ENCODE peak calls at places on chromosomes 6 and 20, in nine cellular contexts. One of them, this sample, is unnamed.

GRCh38 chr6:37287519-37288157 is 29.7 kb upstream of the TMEM217 start:
- DNase-seq in left cardiac atrium: no peak
- DNase-seq in head of caudate nucleus: no peak
- DNase-seq in neural crest cell: no peak
- DNase-seq in AG09319: no peak
- DNase-seq in gastrocnemius medialis: no peak
- DNase-seq in H54: no peak
- DNase-seq in activated T-cell treated with anti-CD3 and anti-CD28 coated beads, Interleukin-2, amount 50 U/mL, for 1 hour: no peak
- DNase-seq in RWPE1: no peak
- DNase-seq in this sample: no peak

GRCh38 chr6:148441454-148441911 is 98.8 kb downstream of the SASH1 start:
- DNase-seq in left cardiac atrium: no peak
- DNase-seq in head of caudate nucleus: no peak
- DNase-seq in neural crest cell: no peak
- DNase-seq in AG09319: no peak
- DNase-seq in gastrocnemius medialis: no peak
- DNase-seq in H54: peak; percentile 28
- DNase-seq in activated T-cell treated with anti-CD3 and anti-CD28 coated beads, Interleukin-2, amount 50 U/mL, for 1 hour: no peak
- DNase-seq in RWPE1: peak; percentile 72
- DNase-seq in this sample: peak; percentile 19

GRCh38 chr6:111381126-111381525 is 101.9 kb downstream of the REV3L start:
- DNase-seq in left cardiac atrium: no peak
- DNase-seq in head of caudate nucleus: no peak
- DNase-seq in neural crest cell: no peak
- DNase-seq in AG09319: no peak
- DNase-seq in gastrocnemius medialis: no peak
- DNase-seq in H54: no peak
- DNase-seq in activated T-cell treated with anti-CD3 and anti-CD28 coated beads, Interleukin-2, amount 50 U/mL, for 1 hour: no peak
- DNase-seq in RWPE1: no peak
- DNase-seq in this sample: no peak

GRCh38 chr20:50655325-50655880 is 35.9 kb downstream of the RIPOR3 start:
- DNase-seq in left cardiac atrium: peak; percentile 74
- DNase-seq in head of caudate nucleus: no peak
- DNase-seq in neural crest cell: no peak
- DNase-seq in AG09319: peak; percentile 90
- DNase-seq in gastrocnemius medialis: peak; percentile 39
- DNase-seq in H54: no peak
- DNase-seq in activated T-cell treated with anti-CD3 and anti-CD28 coated beads, Interleukin-2, amount 50 U/mL, for 1 hour: no peak
- DNase-seq in RWPE1: no peak
- DNase-seq in this sample: no peak

GRCh38 chr6:101830501-101831031 is 437.1 kb downstream of the GRIK2 start:
- DNase-seq in left cardiac atrium: no peak
- DNase-seq in head of caudate nucleus: no peak
- DNase-seq in neural crest cell: no peak
- DNase-seq in AG09319: no peak
- DNase-seq in gastrocnemius medialis: no peak
- DNase-seq in H54: no peak
- DNase-seq in activated T-cell treated with anti-CD3 and anti-CD28 coated beads, Interleukin-2, amount 50 U/mL, for 1 hour: no peak
- DNase-seq in RWPE1: no peak
- DNase-seq in this sample: no peak

GRCh38 chr6:111338843-111339242 is 144.2 kb downstream of the REV3L start:
- DNase-seq in left cardiac atrium: no peak
- DNase-seq in head of caudate nucleus: no peak
- DNase-seq in neural crest cell: no peak
- DNase-seq in AG09319: no peak
- DNase-seq in gastrocnemius medialis: no peak
- DNase-seq in H54: no peak
- DNase-seq in activated T-cell treated with anti-CD3 and anti-CD28 coated beads, Interleukin-2, amount 50 U/mL, for 1 hour: no peak
- DNase-seq in RWPE1: no peak
- DNase-seq in this sample: no peak

GRCh38 chr20:33095249-33095648 is 15.8 kb downstream of the BPIFB4 start:
- DNase-seq in left cardiac atrium: no peak
- DNase-seq in head of caudate nucleus: no peak
- DNase-seq in neural crest cell: no peak
- DNase-seq in AG09319: no peak
- DNase-seq in gastrocnemius medialis: no peak
- DNase-seq in H54: no peak
- DNase-seq in activated T-cell treated with anti-CD3 and anti-CD28 coated beads, Interleukin-2, amount 50 U/mL, for 1 hour: no peak
- DNase-seq in RWPE1: no peak
- DNase-seq in this sample: no peak

GRCh38 chr6:142207265-142207877 is 60.3 kb downstream of the VTA1 start:
- DNase-seq in left cardiac atrium: peak; percentile 34
- DNase-seq in head of caudate nucleus: no peak
- DNase-seq in neural crest cell: peak; percentile 20
- DNase-seq in AG09319: peak; percentile 29
- DNase-seq in gastrocnemius medialis: no peak
- DNase-seq in H54: no peak
- DNase-seq in activated T-cell treated with anti-CD3 and anti-CD28 coated beads, Interleukin-2, amount 50 U/mL, for 1 hour: peak; percentile 46
- DNase-seq in RWPE1: peak; percentile 22
- DNase-seq in this sample: peak; percentile 33

GRCh38 chr6:140371360-140371870 is 997.0 kb upstream of the CITED2 start:
- DNase-seq in left cardiac atrium: no peak
- DNase-seq in head of caudate nucleus: no peak
- DNase-seq in neural crest cell: no peak
- DNase-seq in AG09319: no peak
- DNase-seq in gastrocnemius medialis: no peak
- DNase-seq in H54: no peak
- DNase-seq in activated T-cell treated with anti-CD3 and anti-CD28 coated beads, Interleukin-2, amount 50 U/mL, for 1 hour: no peak
- DNase-seq in RWPE1: no peak
- DNase-seq in this sample: no peak

GRCh38 chr6:107655245-107655644 is 165.3 kb downstream of the SOBP start:
- DNase-seq in left cardiac atrium: no peak
- DNase-seq in head of caudate nucleus: no peak
- DNase-seq in neural crest cell: no peak
- DNase-seq in AG09319: no peak
- DNase-seq in gastrocnemius medialis: no peak
- DNase-seq in H54: no peak
- DNase-seq in activated T-cell treated with anti-CD3 and anti-CD28 coated beads, Interleukin-2, amount 50 U/mL, for 1 hour: no peak
- DNase-seq in RWPE1: no peak
- DNase-seq in this sample: no peak

GRCh38 chr6:134394141-134394648 is 76.3 kb upstream of the SGK1 start:
- DNase-seq in left cardiac atrium: no peak
- DNase-seq in head of caudate nucleus: no peak
- DNase-seq in neural crest cell: no peak
- DNase-seq in AG09319: no peak
- DNase-seq in gastrocnemius medialis: no peak
- DNase-seq in H54: no peak
- DNase-seq in activated T-cell treated with anti-CD3 and anti-CD28 coated beads, Interleukin-2, amount 50 U/mL, for 1 hour: no peak
- DNase-seq in RWPE1: no peak
- DNase-seq in this sample: no peak

GRCh38 chr6:137117605-137118004 is 55.8 kb downstream of the IL22RA2 start:
- DNase-seq in left cardiac atrium: no peak
- DNase-seq in head of caudate nucleus: no peak
- DNase-seq in neural crest cell: no peak
- DNase-seq in AG09319: no peak
- DNase-seq in gastrocnemius medialis: no peak
- DNase-seq in H54: no peak
- DNase-seq in activated T-cell treated with anti-CD3 and anti-CD28 coated beads, Interleukin-2, amount 50 U/mL, for 1 hour: no peak
- DNase-seq in RWPE1: no peak
- DNase-seq in this sample: no peak

GRCh38 chr6:27128796-27129094 is 118.8 kb upstream of the PRSS16 start:
- DNase-seq in left cardiac atrium: no peak
- DNase-seq in head of caudate nucleus: no peak
- DNase-seq in neural crest cell: no peak
- DNase-seq in AG09319: no peak
- DNase-seq in gastrocnemius medialis: no peak
- DNase-seq in H54: no peak
- DNase-seq in activated T-cell treated with anti-CD3 and anti-CD28 coated beads, Interleukin-2, amount 50 U/mL, for 1 hour: no peak
- DNase-seq in RWPE1: no peak
- DNase-seq in this sample: no peak

GRCh38 chr6:21595265-21595950 is 1.9 kb downstream of the SOX4 start:
- DNase-seq in left cardiac atrium: peak; percentile 65
- DNase-seq in head of caudate nucleus: no peak
- DNase-seq in neural crest cell: peak; percentile 22
- DNase-seq in AG09319: no peak
- DNase-seq in gastrocnemius medialis: no peak
- DNase-seq in H54: no peak
- DNase-seq in activated T-cell treated with anti-CD3 and anti-CD28 coated beads, Interleukin-2, amount 50 U/mL, for 1 hour: peak; percentile 49
- DNase-seq in RWPE1: peak; percentile 33
- DNase-seq in this sample: no peak

GRCh38 chr20:17749979-17750721 is 50.4 kb downstream of the BANF2 start:
- DNase-seq in left cardiac atrium: peak; percentile 82
- DNase-seq in head of caudate nucleus: no peak
- DNase-seq in neural crest cell: no peak
- DNase-seq in AG09319: no peak
- DNase-seq in gastrocnemius medialis: peak; percentile 36
- DNase-seq in H54: no peak
- DNase-seq in activated T-cell treated with anti-CD3 and anti-CD28 coated beads, Interleukin-2, amount 50 U/mL, for 1 hour: no peak
- DNase-seq in RWPE1: no peak
- DNase-seq in this sample: no peak

This sample was measured in NCI-H460.